ENCODE peak calls at places on chromosomes 7 and 10, in seven cellular contexts. Z, C, I, S, L, B and K are unnamed samples.

GRCh38 chr7:55308186-55308929 is 56.8 kb upstream of the LANCL2 start:
- DNase-seq in Z (no peak), C (no peak), I (no peak), S (no peak), L (peak), B (no peak), K (no peak)

GRCh38 chr7:3087243-3087642 is 43.6 kb upstream of the CARD11 start:
- DNase-seq in Z (no peak), C (no peak), I (no peak), S (no peak), L (no peak), B (no peak), K (no peak)

GRCh38 chr10:18528292-18528691 is 123.1 kb downstream of the NSUN6 start:
- DNase-seq in Z (no peak), C (no peak), I (no peak), S (no peak), L (no peak), B (no peak), K (no peak)

GRCh38 chr10:73997479-73997805 is 474 bp upstream of the VCL start:
- DNase-seq in Z (no peak), C (no peak), I (peak), S (peak), L (no peak), B (no peak), K (no peak)

GRCh38 chr10:70936111-70936510 is 47.7 kb upstream of the PCBD1 start:
- DNase-seq in Z (no peak), C (no peak), I (no peak), S (no peak), L (no peak), B (no peak), K (no peak)

GRCh38 chr7:142886866-142887265 is 1.3 kb upstream of the TRPV6 start:
- DNase-seq in Z (no peak), C (no peak), I (no peak), S (no peak), L (no peak), B (no peak), K (no peak)

GRCh38 chr10:23200997-23201652 is 9.0 kb downstream of the PTF1A start:
- DNase-seq in Z (no peak), C (no peak), I (no peak), S (no peak), L (peak), B (no peak), K (no peak)

GRCh38 chr7:131525820-131526219 is 30.6 kb downstream of the PODXL start:
- DNase-seq in Z (no peak), C (no peak), I (peak), S (no peak), L (no peak), B (no peak), K (no peak)

GRCh38 chr7:136956671-136957070 is 88.2 kb downstream of the CHRM2 start:
- DNase-seq in Z (no peak), C (no peak), I (peak), S (no peak), L (no peak), B (no peak), K (no peak)

GRCh38 chr10:97759157-97759980 is 12.4 kb downstream of the SFRP5 start:
- DNase-seq in Z (peak), C (peak), I (peak), S (peak), L (peak), B (no peak), K (peak)

GRCh38 chr10:10542368-10542961 is 475.2 kb upstream of the CELF2 start:
- DNase-seq in Z (no peak), C (no peak), I (no peak), S (no peak), L (no peak), B (no peak), K (no peak)

GRCh38 chr10:10540383-10540782 is 477.3 kb upstream of the CELF2 start:
- DNase-seq in Z (no peak), C (no peak), I (no peak), S (no peak), L (no peak), B (no peak), K (no peak)

GRCh38 chr10:10551595-10551994 is 466.1 kb upstream of the CELF2 start:
- DNase-seq in Z (no peak), C (no peak), I (no peak), S (no peak), L (no peak), B (no peak), K (no peak)

GRCh38 chr10:10544890-10545289 is 472.8 kb upstream of the CELF2 start:
- DNase-seq in Z (no peak), C (no peak), I (no peak), S (no peak), L (no peak), B (no peak), K (no peak)

GRCh38 chr10:10545771-10546170 is 471.9 kb upstream of the CELF2 start:
- DNase-seq in Z (no peak), C (no peak), I (no peak), S (no peak), L (no peak), B (no peak), K (no peak)
- TF ChIP-seq SIN3A in Z (no peak), C (no peak), I (no peak), S (no peak), L (no peak), B (no peak), K (no peak)

DNA sequence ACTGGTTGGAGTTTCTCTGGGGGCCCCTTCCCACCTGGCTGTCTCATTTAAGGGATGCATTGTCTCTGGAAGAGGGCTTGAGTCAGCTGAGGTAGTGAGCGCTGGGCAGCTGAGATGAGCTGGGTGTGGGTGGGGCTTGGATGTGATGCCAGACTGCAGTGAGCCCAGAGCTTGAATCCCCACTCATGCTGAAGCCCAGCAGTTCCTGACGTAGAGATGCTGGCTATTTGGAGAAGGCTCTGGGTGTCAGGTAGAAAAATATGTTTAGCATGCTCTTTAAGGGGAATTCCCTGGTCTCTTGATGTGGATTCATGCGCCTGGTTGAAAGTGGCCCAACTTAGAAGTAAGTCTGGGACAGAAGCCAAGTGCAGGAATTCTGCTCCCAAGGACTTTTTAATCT is 241.5 kb upstream of the IGFBP3 start:
- DNase-seq in Z (no peak), C (no peak), I (no peak), S (no peak), L (no peak), B (no peak), K (no peak)
- TF ChIP-seq SIN3A in Z (no peak), C (no peak), I (no peak), S (no peak), L (no peak), B (no peak), K (no peak)

GRCh38 chr10:91046891-91047290 is 126.0 kb upstream of the ANKRD1 start:
- DNase-seq in Z (no peak), C (no peak), I (no peak), S (no peak), L (no peak), B (no peak), K (no peak)
- TF ChIP-seq SIN3A in Z (no peak), C (no peak), I (no peak), S (no peak), L (no peak), B (no peak), K (no peak)

GRCh38 chr7:117682681-117683385 is 190.4 kb downstream of the CTTNBP2 start:
- DNase-seq in Z (no peak), C (no peak), I (no peak), S (no peak), L (no peak), B (no peak), K (no peak)
- TF ChIP-seq SIN3A in Z (no peak), C (no peak), I (no peak), S (no peak), L (no peak), B (no peak), K (no peak)

DNA sequence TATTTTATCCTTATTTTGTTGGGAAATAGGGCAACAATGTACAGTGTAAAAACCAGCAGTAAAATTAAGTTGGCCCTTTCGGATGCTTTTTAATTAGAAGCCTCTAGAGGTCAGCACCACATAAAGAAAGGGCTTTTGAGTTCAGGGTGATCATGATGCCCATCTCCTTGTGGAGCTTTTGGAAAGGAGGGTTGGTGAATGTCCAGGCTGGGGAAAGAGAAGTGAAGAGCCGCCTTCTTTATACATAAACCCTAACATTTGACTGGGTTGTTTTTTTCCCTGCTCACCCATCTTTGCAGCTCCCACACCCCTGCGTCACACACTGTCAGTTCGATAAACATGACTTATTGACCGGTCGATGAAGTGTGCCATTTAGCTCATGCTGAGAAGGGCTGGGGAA is 29.8 kb downstream of the MTURN start:
- DNase-seq in Z (no peak), C (peak), I (peak), S (peak), L (peak), B (no peak), K (peak)
- TF ChIP-seq SIN3A in Z (no peak), C (no peak), I (no peak), S (no peak), L (no peak), B (no peak), K (no peak)

GRCh38 chr7:5709347-5709950 is 72.0 kb downstream of the RNF216 start:
- DNase-seq in Z (no peak), C (no peak), I (no peak), S (no peak), L (no peak), B (no peak), K (no peak)
- TF ChIP-seq SIN3A in Z (no peak), C (no peak), I (no peak), S (no peak), L (no peak), B (no peak), K (no peak)

DNA sequence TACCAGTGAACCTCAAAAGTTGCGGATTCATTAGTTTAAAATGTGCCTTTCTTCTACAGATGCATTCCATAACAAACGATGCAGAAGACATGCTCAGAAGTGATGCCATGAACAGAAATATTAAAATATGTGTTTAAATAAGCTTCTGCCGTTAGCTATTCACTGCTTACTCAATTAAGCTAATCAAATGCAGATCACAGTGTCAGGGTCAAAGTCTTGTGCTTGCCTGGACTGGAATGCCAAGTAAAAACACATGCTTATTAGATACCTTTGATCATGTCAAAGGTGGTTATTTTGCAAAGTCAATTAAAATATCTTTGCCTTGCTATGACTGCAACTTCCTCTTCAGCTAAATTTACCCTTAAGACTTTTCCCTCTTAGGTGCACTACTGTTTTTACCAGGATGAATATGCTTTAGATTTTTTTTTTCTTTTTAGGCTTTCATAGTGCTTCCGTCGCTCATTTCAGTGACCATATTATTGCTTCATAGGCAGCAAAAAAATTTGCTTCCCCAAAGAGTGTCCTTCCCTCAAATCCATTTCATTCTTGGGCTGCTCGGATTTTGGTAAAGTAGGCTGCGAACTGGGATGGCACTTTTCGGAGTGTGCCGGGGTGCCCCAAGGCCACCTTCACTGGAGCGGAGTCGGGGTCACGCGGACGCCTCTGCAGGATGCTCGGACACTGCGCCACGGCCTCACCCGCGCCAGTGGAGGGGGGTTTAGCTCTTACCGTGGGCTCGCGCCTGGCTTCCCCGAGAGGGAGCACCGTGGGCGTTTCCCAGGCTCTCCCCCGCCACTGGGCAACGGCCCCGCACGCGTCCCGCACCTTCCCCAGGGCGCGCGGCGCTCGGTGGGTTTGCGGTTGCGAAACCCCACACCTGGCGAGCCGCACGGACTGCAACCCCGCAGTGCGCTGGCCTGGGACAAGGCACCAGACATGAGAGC is 743 bp downstream of the ASB13 start:
- DNase-seq in Z (no peak), C (peak), I (no peak), S (peak), L (peak), B (no peak), K (no peak)
- TF ChIP-seq SIN3A in Z (no peak), C (no peak), I (no peak), S (no peak), L (no peak), B (no peak), K (no peak)

DNA sequence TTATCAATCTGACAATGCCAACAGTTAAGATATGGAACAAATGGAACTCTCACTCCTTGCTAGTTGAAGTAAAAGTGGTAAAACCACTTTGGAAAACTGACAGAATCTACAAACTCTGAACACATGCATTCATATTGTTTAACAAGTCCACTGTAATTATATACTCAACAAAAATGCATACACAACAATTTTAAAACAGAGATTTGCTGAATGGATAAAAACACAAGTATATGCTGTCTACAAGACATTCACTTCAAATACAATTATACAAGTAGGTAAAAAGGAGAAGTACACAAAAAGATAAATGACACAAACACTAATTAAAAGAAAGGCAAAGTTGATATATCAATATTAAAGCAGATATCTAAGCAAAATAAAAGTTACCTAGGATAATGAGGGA is 9.2 kb upstream of the WNT2 start:
- DNase-seq in Z (no peak), C (no peak), I (no peak), S (no peak), L (no peak), B (no peak), K (no peak)
- TF ChIP-seq SIN3A in Z (no peak), C (no peak), I (no peak), S (no peak), L (no peak), B (no peak), K (no peak)

GRCh38 chr10:61842755-61843497 is 58.6 kb upstream of the ARID5B start:
- DNase-seq in Z (no peak), C (no peak), I (no peak), S (no peak), L (no peak), B (no peak), K (no peak)
- TF ChIP-seq SIN3A in Z (no peak), C (no peak), I (no peak), S (no peak), L (no peak), B (no peak), K (no peak)